ENCODE peak calls at places on chromosomes 16 and 17, in seven cellular contexts. P, S, G, N, X, B and W are unnamed samples.

GRCh38 chr16:26818393-26818792 is 248.3 kb upstream of the C16orf82 start:
- DNase-seq in P (no peak), N (no peak), S (no peak), B (no peak), G (no peak), X (no peak), W (no peak)

GRCh38 chr17:45320931-45321461 is 4.2 kb upstream of the MAP3K14 start:
- DNase-seq in G (no peak), P (peak; percentile 94), X (no peak), N (no peak), S (no peak), B (no peak), W (no peak)

GRCh38 chr16:88611220-88611821 is 27.1 kb upstream of the IL17C start:
- DNase-seq in B (no peak), P (no peak), S (no peak), G (no peak), X (no peak), N (no peak), W (no peak)

GRCh38 chr16:52441886-52442285 is 105.1 kb downstream of the TOX3 start:
- DNase-seq in X (no peak), B (no peak), N (no peak), S (no peak), G (no peak), P (no peak), W (no peak)

GRCh38 chr17:82009413-82009812 is 13.3 kb downstream of the CENPX start:
- DNase-seq in N (no peak), S (no peak), X (no peak), B (no peak), P (no peak), G (no peak), W (no peak)

GRCh38 chr16:78298986-78299385 is 199.5 kb downstream of the WWOX start:
- DNase-seq in B (peak; percentile 23), P (no peak), S (no peak), N (no peak), X (no peak), G (no peak), W (no peak)

GRCh38 chr16:17304124-17304813 is 166.5 kb downstream of the XYLT1 start:
- DNase-seq in X (no peak), B (peak; percentile 36), P (no peak), N (peak; percentile 35), G (no peak), S (no peak), W (peak; percentile 70)

GRCh38 chr17:48048321-48049140 is at the start of gene NFE2L1:
- DNase-seq in N (peak; percentile 95), S (peak; percentile 98), B (peak; percentile 96), G (peak; percentile 97), X (peak; percentile 59), P (peak; percentile 86), W (peak; percentile 90)

GRCh38 chr16:87006789-87007745 is 310.1 kb downstream of the C16orf95 start:
- DNase-seq in S (no peak), N (no peak), B (no peak), G (peak; percentile 38), P (no peak), X (no peak), W (no peak)

GRCh38 chr16:64542152-64542551 is 579.7 kb downstream of the CDH11 start:
- DNase-seq in N (no peak), X (no peak), S (no peak), B (no peak), P (no peak), G (no peak), W (no peak)

GRCh38 chr16:64540449-64540848 is 581.4 kb downstream of the CDH11 start:
- DNase-seq in P (no peak), X (no peak), S (no peak), N (no peak), B (no peak), G (no peak), W (no peak)

GRCh38 chr16:64544859-64545258 is 577.0 kb downstream of the CDH11 start:
- DNase-seq in X (no peak), P (no peak), S (no peak), B (no peak), N (no peak), G (no peak), W (no peak)

GRCh38 chr16:64545769-64546168 is 576.1 kb downstream of the CDH11 start:
- DNase-seq in B (no peak), X (no peak), P (no peak), S (no peak), N (no peak), G (no peak), W (no peak)

DNA sequence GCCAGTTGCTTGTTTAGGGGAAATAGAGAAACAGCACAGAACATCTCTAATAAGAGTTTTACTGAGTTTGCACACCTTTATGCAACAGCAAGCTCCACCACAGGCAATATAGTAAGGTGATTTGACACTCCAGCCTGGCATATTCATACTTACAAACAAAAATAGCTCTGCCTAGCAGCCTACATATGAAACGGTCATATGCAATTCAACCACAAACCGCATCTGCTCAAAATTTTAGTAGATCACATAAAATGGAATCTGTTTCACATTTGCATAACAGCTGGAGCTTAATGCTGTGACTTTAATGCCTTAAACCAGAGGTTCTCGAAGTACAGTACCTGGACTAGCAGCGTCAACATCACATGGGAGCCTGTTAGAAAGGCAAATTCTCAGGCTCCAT is 578.5 kb downstream of the CDH11 start:
- DNase-seq in N (no peak), G (no peak), P (no peak), S (no peak), X (no peak), B (no peak), W (no peak)
- TF ChIP-seq EP300 in N (no peak), G (no peak), P (no peak), S (no peak), X (no peak), B (no peak), W (no peak)

DNA sequence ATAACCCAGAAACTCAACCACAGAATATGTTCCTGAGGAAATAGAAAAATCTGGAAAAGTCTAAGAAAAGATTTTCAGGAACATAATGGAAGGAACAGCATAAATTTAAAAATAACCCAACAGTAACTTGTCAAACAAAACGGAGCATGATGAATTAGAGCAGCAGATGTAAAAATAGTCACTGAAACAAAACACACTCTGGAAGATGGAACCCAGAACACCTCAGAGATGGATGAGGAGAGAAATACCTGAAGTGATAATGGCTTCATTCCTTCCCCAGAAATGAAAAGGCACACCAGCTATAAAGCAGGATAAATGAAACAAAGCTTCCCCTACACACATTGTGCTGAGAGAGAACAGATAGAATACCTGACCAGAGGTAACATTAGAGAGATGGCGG is 6.3 kb downstream of the TK1 start:
- DNase-seq in S (no peak), N (no peak), X (no peak), G (no peak), P (no peak), B (no peak), W (no peak)
- H3K27ac ChIP-seq in S (peak overlapping the region; percentile 98), N (peak overlapping the region; percentile 70), X (no peak overlapping the region), G (peak overlapping the region; percentile 92), P (no peak overlapping the region), B (peak overlapping the region; percentile 59), W (no peak overlapping the region)

DNA sequence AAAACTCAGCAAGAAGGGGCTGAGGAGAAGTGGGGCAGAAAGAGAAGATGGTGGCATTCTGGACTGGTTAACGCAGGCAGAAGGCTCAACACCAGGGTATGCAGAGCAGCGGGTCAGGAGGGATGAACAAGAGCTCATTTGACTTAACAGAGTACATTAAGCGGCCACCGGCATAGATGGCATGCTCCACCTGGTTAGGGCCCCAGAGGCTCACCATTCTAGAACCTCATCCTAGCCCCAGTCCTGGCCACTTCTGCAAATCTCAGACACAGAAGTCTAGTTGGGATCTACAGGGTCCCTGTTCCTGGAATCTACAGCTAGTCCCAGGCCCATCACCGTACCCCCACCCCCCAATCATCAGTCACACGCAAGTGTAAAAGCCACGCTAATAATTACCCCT is 1.7 kb upstream of the MYO1C start:
- DNase-seq in B (no peak), S (no peak), X (no peak), G (no peak), P (no peak), N (no peak), W (no peak)
- TF ChIP-seq EP300 in B (no peak), S (no peak), X (no peak), G (no peak), P (no peak), N (no peak), W (no peak)

DNA sequence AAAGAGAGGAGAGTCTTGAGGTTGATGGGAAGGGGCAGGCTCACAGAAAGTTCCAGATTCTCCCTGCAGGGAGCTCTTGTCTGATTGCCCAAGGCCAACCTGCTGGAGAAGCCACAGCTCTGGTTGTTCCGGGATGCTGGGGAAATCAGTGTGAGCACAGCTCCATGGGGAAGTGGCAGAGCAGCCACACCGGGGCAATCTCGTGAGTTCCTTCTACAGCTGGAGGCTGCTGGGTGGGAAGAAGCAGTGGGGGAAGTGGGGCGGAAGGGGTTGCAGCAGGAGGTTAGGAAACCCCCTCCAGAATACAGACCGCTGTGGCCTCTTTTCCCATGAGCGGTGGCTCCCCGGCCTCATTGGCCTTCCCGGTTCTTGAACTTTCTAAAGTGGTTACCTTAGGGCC is 34.0 kb downstream of the KIAA0513 start:
- DNase-seq in P (no peak), X (no peak), G (peak; percentile 78), N (peak; percentile 40), B (peak; percentile 85), S (no peak), W (peak; percentile 40)
- H3K27ac ChIP-seq in P (no peak overlapping the region), X (peak overlapping the region; percentile 32), G (no peak overlapping the region), N (no peak overlapping the region), B (no peak overlapping the region), S (no peak overlapping the region), W (no peak overlapping the region)

GRCh38 chr16:50722410-50722737 is 19.5 kb upstream of the CYLD start:
- DNase-seq in B (no peak), N (no peak), S (no peak), P (no peak), G (peak; percentile 29), X (no peak), W (no peak)

GRCh38 chr16:50721549-50722409 is 20.1 kb upstream of the CYLD start:
- DNase-seq in G (peak; percentile 40), N (no peak), X (no peak), B (peak; percentile 4), S (no peak), P (no peak), W (no peak)

GRCh38 chr16:50724237-50724747 is 17.6 kb upstream of the CYLD start:
- DNase-seq in G (no peak), P (no peak), S (no peak), X (no peak), B (no peak), N (no peak), W (no peak)

GRCh38 chr16:50719401-50720337 is 22.2 kb upstream of the CYLD start:
- DNase-seq in S (no peak), G (peak; percentile 46), B (peak; percentile 89), P (no peak), N (peak; percentile 66), X (no peak), W (peak; percentile 65)

DNA sequence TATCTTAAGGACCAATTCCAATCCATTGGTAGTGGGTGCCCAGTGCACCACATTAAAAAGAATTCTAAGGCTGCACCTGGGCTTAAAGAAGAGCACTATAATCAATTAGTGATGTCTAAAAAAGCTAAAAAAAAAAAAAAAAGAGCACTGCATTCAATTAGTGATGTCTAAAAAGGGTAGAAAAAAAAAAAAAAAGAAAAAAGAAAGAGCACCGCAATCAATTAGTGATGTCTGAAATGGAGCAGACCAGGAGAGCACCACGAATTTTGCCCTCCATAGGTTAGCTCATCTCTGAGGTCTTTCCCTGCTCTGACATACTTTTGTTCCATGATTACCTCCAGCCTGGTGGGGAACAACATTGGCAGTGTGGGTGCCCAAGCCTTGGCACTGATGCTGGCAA is 18.9 kb upstream of the CYLD start:
- DNase-seq in P (no peak), X (no peak), B (no peak), N (no peak), S (no peak), G (no peak), W (no peak)
- TF ChIP-seq EP300 in P (no peak), X (no peak), B (no peak), N (no peak), S (no peak), G (no peak), W (no peak)